ENCODE peak calls at places on chromosomes 5 and 9, in ten cellular contexts. One of them, this sample, is unnamed. For H3K4me1, the result is how much of the 10 kb centered on the place peaks cover.

GRCh38 chr5:179694561-179694960 is 4.2 kb upstream of the CANX start:
- DNase-seq in aorta: no peak
- DNase-seq in CD8-positive, alpha-beta T cell: no peak
- DNase-seq in effector memory CD4-positive, alpha-beta T cell: no peak
- DNase-seq in sigmoid colon: no peak
- DNase-seq in heart right ventricle: no peak
- DNase-seq in stomach: no peak
- DNase-seq in heart left ventricle: no peak
- DNase-seq in ascending aorta: no peak
- DNase-seq in uterus: no peak
- DNase-seq in this sample: no peak

GRCh38 chr5:91977599-91977998 is 594.5 kb upstream of the ARRDC3 start:
- DNase-seq in effector memory CD4-positive, alpha-beta T cell: no peak
- DNase-seq in ascending aorta: no peak
- DNase-seq in CD8-positive, alpha-beta T cell: no peak
- DNase-seq in heart left ventricle: no peak
- DNase-seq in heart right ventricle: no peak
- DNase-seq in uterus: no peak
- DNase-seq in aorta: no peak
- DNase-seq in stomach: no peak
- DNase-seq in sigmoid colon: no peak
- DNase-seq in this sample: no peak

GRCh38 chr9:19471737-19472648 is 63.2 kb downstream of the ACER2 start:
- DNase-seq in aorta: peak
- DNase-seq in CD8-positive, alpha-beta T cell: peak
- DNase-seq in effector memory CD4-positive, alpha-beta T cell: peak
- DNase-seq in sigmoid colon: peak
- DNase-seq in ascending aorta: no peak
- DNase-seq in heart left ventricle: peak
- DNase-seq in heart right ventricle: peak
- DNase-seq in uterus: peak
- DNase-seq in stomach: peak
- DNase-seq in this sample: no peak

GRCh38 chr5:39323542-39323941 is 40.8 kb downstream of the C9 start:
- DNase-seq in effector memory CD4-positive, alpha-beta T cell: no peak
- DNase-seq in uterus: no peak
- DNase-seq in aorta: no peak
- DNase-seq in heart left ventricle: no peak
- DNase-seq in heart right ventricle: no peak
- DNase-seq in stomach: no peak
- DNase-seq in ascending aorta: no peak
- DNase-seq in sigmoid colon: no peak
- DNase-seq in CD8-positive, alpha-beta T cell: no peak
- DNase-seq in this sample: no peak

GRCh38 chr9:81690251-81690851 is 1.0 kb upstream of the TLE1 start:
- DNase-seq in ascending aorta: no peak
- DNase-seq in aorta: peak
- DNase-seq in effector memory CD4-positive, alpha-beta T cell: no peak
- DNase-seq in stomach: peak
- DNase-seq in uterus: peak
- DNase-seq in heart right ventricle: peak
- DNase-seq in sigmoid colon: peak
- DNase-seq in heart left ventricle: peak
- DNase-seq in CD8-positive, alpha-beta T cell: no peak
- DNase-seq in this sample: no peak

GRCh38 chr5:72109625-72110024 is 2.4 kb downstream of the MAP1B start:
- DNase-seq in CD8-positive, alpha-beta T cell: no peak
- DNase-seq in effector memory CD4-positive, alpha-beta T cell: no peak
- DNase-seq in aorta: peak
- DNase-seq in heart right ventricle: no peak
- DNase-seq in uterus: no peak
- DNase-seq in sigmoid colon: no peak
- DNase-seq in ascending aorta: no peak
- DNase-seq in stomach: no peak
- DNase-seq in heart left ventricle: peak
- DNase-seq in this sample: no peak

GRCh38 chr5:89878140-89878570 is 531.4 kb downstream of the CETN3 start:
- DNase-seq in aorta: no peak
- DNase-seq in ascending aorta: no peak
- DNase-seq in uterus: no peak
- DNase-seq in effector memory CD4-positive, alpha-beta T cell: no peak
- DNase-seq in heart left ventricle: no peak
- DNase-seq in stomach: no peak
- DNase-seq in CD8-positive, alpha-beta T cell: no peak
- DNase-seq in heart right ventricle: no peak
- DNase-seq in sigmoid colon: no peak
- DNase-seq in this sample: no peak

GRCh38 chr9:129981180-129981907 is 61.6 kb downstream of the FNBP1 start:
- DNase-seq in sigmoid colon: peak
- DNase-seq in effector memory CD4-positive, alpha-beta T cell: no peak
- DNase-seq in heart right ventricle: no peak
- DNase-seq in uterus: no peak
- DNase-seq in stomach: no peak
- DNase-seq in heart left ventricle: peak
- DNase-seq in ascending aorta: peak
- DNase-seq in CD8-positive, alpha-beta T cell: no peak
- DNase-seq in aorta: peak
- DNase-seq in this sample: no peak

GRCh38 chr5:112097768-112098167 is 321.3 kb downstream of the EPB41L4A start:
- DNase-seq in sigmoid colon: no peak
- DNase-seq in CD8-positive, alpha-beta T cell: no peak
- DNase-seq in stomach: no peak
- DNase-seq in ascending aorta: no peak
- DNase-seq in effector memory CD4-positive, alpha-beta T cell: no peak
- DNase-seq in uterus: no peak
- DNase-seq in aorta: no peak
- DNase-seq in heart left ventricle: no peak
- DNase-seq in heart right ventricle: no peak
- DNase-seq in this sample: no peak

GRCh38 chr5:103929310-103930003 is 366.9 kb upstream of the NUDT12 start:
- DNase-seq in effector memory CD4-positive, alpha-beta T cell: no peak
- DNase-seq in ascending aorta: no peak
- DNase-seq in CD8-positive, alpha-beta T cell: no peak
- DNase-seq in stomach: no peak
- DNase-seq in aorta: no peak
- DNase-seq in heart right ventricle: no peak
- DNase-seq in sigmoid colon: no peak
- DNase-seq in uterus: no peak
- DNase-seq in heart left ventricle: no peak
- DNase-seq in this sample: no peak

GRCh38 chr5:114449836-114450515 is 88.1 kb downstream of the KCNN2 start:
- DNase-seq in uterus: peak
- DNase-seq in stomach: peak
- DNase-seq in effector memory CD4-positive, alpha-beta T cell: no peak
- DNase-seq in heart right ventricle: peak
- DNase-seq in sigmoid colon: peak
- DNase-seq in heart left ventricle: peak
- DNase-seq in aorta: peak
- DNase-seq in ascending aorta: no peak
- DNase-seq in CD8-positive, alpha-beta T cell: peak
- DNase-seq in this sample: no peak

GRCh38 chr5:169004551-169004950 is 296.4 kb downstream of the SLIT3 start:
- DNase-seq in ascending aorta: no peak
- DNase-seq in effector memory CD4-positive, alpha-beta T cell: no peak
- DNase-seq in aorta: no peak
- DNase-seq in stomach: no peak
- DNase-seq in heart left ventricle: no peak
- DNase-seq in heart right ventricle: no peak
- DNase-seq in uterus: no peak
- DNase-seq in sigmoid colon: no peak
- DNase-seq in CD8-positive, alpha-beta T cell: no peak
- DNase-seq in this sample: no peak
- H3K27ac ChIP-seq in ascending aorta: peak
- H3K27ac ChIP-seq in effector memory CD4-positive, alpha-beta T cell: no peak
- H3K27ac ChIP-seq in aorta: no peak
- H3K27ac ChIP-seq in stomach: no peak
- H3K27ac ChIP-seq in heart left ventricle: no peak
- H3K27ac ChIP-seq in heart right ventricle: no peak
- H3K27ac ChIP-seq in uterus: peak
- H3K27ac ChIP-seq in sigmoid colon: peak
- H3K27ac ChIP-seq in CD8-positive, alpha-beta T cell: no peak
- H3K27ac ChIP-seq in this sample: no peak

GRCh38 chr5:119331566-119332095 is 24.2 kb upstream of the TNFAIP8 start:
- DNase-seq in effector memory CD4-positive, alpha-beta T cell: no peak
- DNase-seq in uterus: no peak
- DNase-seq in heart right ventricle: no peak
- DNase-seq in sigmoid colon: no peak
- DNase-seq in ascending aorta: no peak
- DNase-seq in CD8-positive, alpha-beta T cell: no peak
- DNase-seq in aorta: no peak
- DNase-seq in stomach: no peak
- DNase-seq in heart left ventricle: no peak
- DNase-seq in this sample: no peak

GRCh38 chr5:119333421-119333851 is 22.4 kb upstream of the TNFAIP8 start:
- DNase-seq in heart right ventricle: no peak
- DNase-seq in CD8-positive, alpha-beta T cell: no peak
- DNase-seq in effector memory CD4-positive, alpha-beta T cell: no peak
- DNase-seq in uterus: no peak
- DNase-seq in aorta: no peak
- DNase-seq in heart left ventricle: no peak
- DNase-seq in ascending aorta: no peak
- DNase-seq in stomach: no peak
- DNase-seq in sigmoid colon: no peak
- DNase-seq in this sample: no peak

GRCh38 chr5:119335261-119335677 is 20.6 kb upstream of the TNFAIP8 start:
- DNase-seq in effector memory CD4-positive, alpha-beta T cell: no peak
- DNase-seq in heart right ventricle: no peak
- DNase-seq in aorta: no peak
- DNase-seq in CD8-positive, alpha-beta T cell: no peak
- DNase-seq in stomach: no peak
- DNase-seq in heart left ventricle: no peak
- DNase-seq in ascending aorta: no peak
- DNase-seq in sigmoid colon: no peak
- DNase-seq in uterus: no peak
- DNase-seq in this sample: no peak

GRCh38 chr5:119330367-119331183 is 25.2 kb upstream of the TNFAIP8 start:
- DNase-seq in CD8-positive, alpha-beta T cell: peak
- DNase-seq in stomach: no peak
- DNase-seq in uterus: no peak
- DNase-seq in ascending aorta: no peak
- DNase-seq in heart left ventricle: no peak
- DNase-seq in effector memory CD4-positive, alpha-beta T cell: peak
- DNase-seq in aorta: no peak
- DNase-seq in sigmoid colon: no peak
- DNase-seq in heart right ventricle: no peak
- DNase-seq in this sample: peak

GRCh38 chr5:119332978-119333401 is 22.8 kb upstream of the TNFAIP8 start:
- DNase-seq in ascending aorta: no peak
- DNase-seq in sigmoid colon: no peak
- DNase-seq in uterus: no peak
- DNase-seq in heart right ventricle: no peak
- DNase-seq in heart left ventricle: no peak
- DNase-seq in CD8-positive, alpha-beta T cell: no peak
- DNase-seq in aorta: no peak
- DNase-seq in effector memory CD4-positive, alpha-beta T cell: no peak
- DNase-seq in stomach: no peak
- DNase-seq in this sample: peak
- H3K4me3 ChIP-seq in ascending aorta: no peak
- H3K4me3 ChIP-seq in sigmoid colon: no peak
- H3K4me3 ChIP-seq in uterus: no peak
- H3K4me3 ChIP-seq in heart right ventricle: no peak
- H3K4me3 ChIP-seq in heart left ventricle: no peak
- H3K4me3 ChIP-seq in CD8-positive, alpha-beta T cell: peak
- H3K4me3 ChIP-seq in aorta: no peak
- H3K4me3 ChIP-seq in effector memory CD4-positive, alpha-beta T cell: peak
- H3K4me3 ChIP-seq in stomach: no peak
- H3K4me3 ChIP-seq in this sample: peak

GRCh38 chr9:89437772-89438171 is 60.1 kb downstream of the SEMA4D start:
- DNase-seq in sigmoid colon: no peak
- DNase-seq in ascending aorta: no peak
- DNase-seq in stomach: no peak
- DNase-seq in aorta: no peak
- DNase-seq in effector memory CD4-positive, alpha-beta T cell: no peak
- DNase-seq in heart right ventricle: no peak
- DNase-seq in heart left ventricle: no peak
- DNase-seq in CD8-positive, alpha-beta T cell: no peak
- DNase-seq in uterus: no peak
- DNase-seq in this sample: no peak
- H3K4me1 ChIP-seq in sigmoid colon: under half
- H3K4me1 ChIP-seq in ascending aorta: under half
- H3K4me1 ChIP-seq in stomach: half or more
- H3K4me1 ChIP-seq in aorta: under half
- H3K4me1 ChIP-seq in effector memory CD4-positive, alpha-beta T cell: half or more
- H3K4me1 ChIP-seq in heart right ventricle: under half
- H3K4me1 ChIP-seq in heart left ventricle: under half
- H3K4me1 ChIP-seq in CD8-positive, alpha-beta T cell: half or more
- H3K4me1 ChIP-seq in uterus: under half
- H3K4me1 ChIP-seq in this sample: half or more

GRCh38 chr9:78620303-78620702 is 323.4 kb downstream of the PSAT1 start:
- DNase-seq in sigmoid colon: no peak
- DNase-seq in effector memory CD4-positive, alpha-beta T cell: no peak
- DNase-seq in stomach: no peak
- DNase-seq in uterus: no peak
- DNase-seq in heart right ventricle: no peak
- DNase-seq in aorta: no peak
- DNase-seq in CD8-positive, alpha-beta T cell: no peak
- DNase-seq in heart left ventricle: no peak
- DNase-seq in ascending aorta: no peak
- DNase-seq in this sample: no peak

GRCh38 chr9:78618735-78619134 is 321.8 kb downstream of the PSAT1 start:
- DNase-seq in ascending aorta: no peak
- DNase-seq in heart right ventricle: no peak
- DNase-seq in heart left ventricle: no peak
- DNase-seq in effector memory CD4-positive, alpha-beta T cell: no peak
- DNase-seq in stomach: no peak
- DNase-seq in uterus: no peak
- DNase-seq in aorta: no peak
- DNase-seq in CD8-positive, alpha-beta T cell: no peak
- DNase-seq in sigmoid colon: no peak
- DNase-seq in this sample: no peak

GRCh38 chr9:78622131-78622530 is 325.2 kb downstream of the PSAT1 start:
- DNase-seq in effector memory CD4-positive, alpha-beta T cell: no peak
- DNase-seq in ascending aorta: no peak
- DNase-seq in heart left ventricle: no peak
- DNase-seq in uterus: no peak
- DNase-seq in stomach: no peak
- DNase-seq in aorta: no peak
- DNase-seq in heart right ventricle: no peak
- DNase-seq in sigmoid colon: no peak
- DNase-seq in CD8-positive, alpha-beta T cell: no peak
- DNase-seq in this sample: no peak

GRCh38 chr9:78614892-78615291 is 318.0 kb downstream of the PSAT1 start:
- DNase-seq in CD8-positive, alpha-beta T cell: no peak
- DNase-seq in aorta: no peak
- DNase-seq in heart right ventricle: no peak
- DNase-seq in sigmoid colon: no peak
- DNase-seq in stomach: no peak
- DNase-seq in uterus: no peak
- DNase-seq in effector memory CD4-positive, alpha-beta T cell: no peak
- DNase-seq in heart left ventricle: no peak
- DNase-seq in ascending aorta: no peak
- DNase-seq in this sample: no peak

DNA sequence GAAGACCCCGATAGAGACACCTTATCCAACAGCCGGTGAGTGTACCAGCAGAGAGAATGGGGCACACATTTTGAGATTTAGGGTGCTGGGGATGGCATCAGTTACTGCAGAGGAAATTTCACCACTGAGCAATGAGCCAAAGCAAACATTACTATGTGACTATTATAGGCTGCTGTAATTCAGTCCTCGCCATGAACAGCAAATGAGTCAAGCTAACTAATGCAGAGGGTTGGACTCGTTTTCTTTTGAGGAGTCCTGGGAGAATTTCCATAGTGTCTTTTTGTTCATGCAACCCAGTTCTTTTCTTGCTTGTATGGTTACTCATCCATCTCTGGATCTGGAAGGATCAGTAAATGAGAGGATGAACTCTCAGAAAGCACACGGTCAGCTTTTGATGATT is 323.8 kb downstream of the PSAT1 start:
- DNase-seq in CD8-positive, alpha-beta T cell: no peak
- DNase-seq in effector memory CD4-positive, alpha-beta T cell: no peak
- DNase-seq in aorta: no peak
- DNase-seq in ascending aorta: no peak
- DNase-seq in heart left ventricle: no peak
- DNase-seq in heart right ventricle: no peak
- DNase-seq in stomach: no peak
- DNase-seq in uterus: no peak
- DNase-seq in sigmoid colon: no peak
- DNase-seq in this sample: no peak
- H3K27ac ChIP-seq in CD8-positive, alpha-beta T cell: no peak
- H3K27ac ChIP-seq in effector memory CD4-positive, alpha-beta T cell: no peak
- H3K27ac ChIP-seq in aorta: no peak
- H3K27ac ChIP-seq in ascending aorta: no peak
- H3K27ac ChIP-seq in heart left ventricle: no peak
- H3K27ac ChIP-seq in heart right ventricle: no peak
- H3K27ac ChIP-seq in stomach: no peak
- H3K27ac ChIP-seq in uterus: no peak
- H3K27ac ChIP-seq in sigmoid colon: no peak
- H3K27ac ChIP-seq in this sample: no peak